ENCODE peak calls at places on chromosomes 11 and 22, in seven cellular contexts. One of them, this sample, is unnamed. For H3K4me1, the result is how much of the 10 kb centered on the place peaks cover.

GRCh38 chr11:36702330-36703054 is 104.5 kb upstream of the RAG2 start:
- DNase-seq in mammary epithelial cell: peak
- DNase-seq in cardiac muscle cell: peak
- DNase-seq in CD8-positive, alpha-beta memory T cell: no peak
- DNase-seq in PC-9: peak
- DNase-seq in HCT116: peak
- DNase-seq in effector memory CD4-positive, alpha-beta T cell: no peak
- DNase-seq in this sample: peak

GRCh38 chr11:6825333-6825744 is 20.1 kb upstream of the OR10A5 start:
- DNase-seq in CD8-positive, alpha-beta memory T cell: no peak
- DNase-seq in HCT116: no peak
- DNase-seq in effector memory CD4-positive, alpha-beta T cell: no peak
- DNase-seq in PC-9: no peak
- DNase-seq in cardiac muscle cell: no peak
- DNase-seq in mammary epithelial cell: peak
- DNase-seq in this sample: no peak

GRCh38 chr22:37344735-37345462 is 62.6 kb downstream of the CYTH4 start:
- DNase-seq in mammary epithelial cell: no peak
- DNase-seq in PC-9: no peak
- DNase-seq in CD8-positive, alpha-beta memory T cell: no peak
- DNase-seq in HCT116: no peak
- DNase-seq in effector memory CD4-positive, alpha-beta T cell: no peak
- DNase-seq in cardiac muscle cell: no peak
- DNase-seq in this sample: no peak

GRCh38 chr11:85758026-85758425 is 52.9 kb downstream of the SYTL2 start:
- DNase-seq in cardiac muscle cell: no peak
- DNase-seq in effector memory CD4-positive, alpha-beta T cell: no peak
- DNase-seq in PC-9: no peak
- DNase-seq in CD8-positive, alpha-beta memory T cell: no peak
- DNase-seq in HCT116: no peak
- DNase-seq in mammary epithelial cell: no peak
- DNase-seq in this sample: no peak

GRCh38 chr11:27237641-27238040 is 125.4 kb downstream of the CCDC34 start:
- DNase-seq in cardiac muscle cell: no peak
- DNase-seq in CD8-positive, alpha-beta memory T cell: no peak
- DNase-seq in effector memory CD4-positive, alpha-beta T cell: no peak
- DNase-seq in PC-9: no peak
- DNase-seq in HCT116: no peak
- DNase-seq in mammary epithelial cell: no peak
- DNase-seq in this sample: no peak

GRCh38 chr22:43572710-43573109 is 160.9 kb downstream of the MPPED1 start:
- DNase-seq in HCT116: no peak
- DNase-seq in cardiac muscle cell: no peak
- DNase-seq in CD8-positive, alpha-beta memory T cell: no peak
- DNase-seq in effector memory CD4-positive, alpha-beta T cell: no peak
- DNase-seq in mammary epithelial cell: no peak
- DNase-seq in PC-9: no peak
- DNase-seq in this sample: no peak

GRCh38 chr11:61671527-61671926 is 8.7 kb upstream of the DAGLA start:
- DNase-seq in HCT116: no peak
- DNase-seq in PC-9: peak
- DNase-seq in CD8-positive, alpha-beta memory T cell: no peak
- DNase-seq in effector memory CD4-positive, alpha-beta T cell: no peak
- DNase-seq in cardiac muscle cell: peak
- DNase-seq in mammary epithelial cell: no peak
- DNase-seq in this sample: no peak

GRCh38 chr11:112961751-112962747 is 829 bp downstream of the NCAM1 start:
- DNase-seq in CD8-positive, alpha-beta memory T cell: peak
- DNase-seq in cardiac muscle cell: peak
- DNase-seq in mammary epithelial cell: no peak
- DNase-seq in PC-9: no peak
- DNase-seq in HCT116: no peak
- DNase-seq in effector memory CD4-positive, alpha-beta T cell: no peak
- DNase-seq in this sample: peak

GRCh38 chr11:45921561-45922424 is 663 bp upstream of the LARGE2 start:
- DNase-seq in effector memory CD4-positive, alpha-beta T cell: no peak
- DNase-seq in CD8-positive, alpha-beta memory T cell: no peak
- DNase-seq in mammary epithelial cell: no peak
- DNase-seq in cardiac muscle cell: peak
- DNase-seq in PC-9: peak
- DNase-seq in HCT116: no peak
- DNase-seq in this sample: no peak

GRCh38 chr22:46149493-46149997 is 781 bp upstream of the PPARA start:
- DNase-seq in effector memory CD4-positive, alpha-beta T cell: peak
- DNase-seq in PC-9: no peak
- DNase-seq in CD8-positive, alpha-beta memory T cell: no peak
- DNase-seq in cardiac muscle cell: peak
- DNase-seq in mammary epithelial cell: no peak
- DNase-seq in HCT116: no peak
- DNase-seq in this sample: peak

GRCh38 chr11:3043315-3043871 is 13.8 kb downstream of the CARS1 start:
- DNase-seq in PC-9: no peak
- DNase-seq in effector memory CD4-positive, alpha-beta T cell: no peak
- DNase-seq in CD8-positive, alpha-beta memory T cell: no peak
- DNase-seq in cardiac muscle cell: no peak
- DNase-seq in HCT116: no peak
- DNase-seq in mammary epithelial cell: no peak
- DNase-seq in this sample: no peak

GRCh38 chr22:30948930-30949342 is 19.6 kb downstream of the MORC2 start:
- DNase-seq in PC-9: no peak
- DNase-seq in effector memory CD4-positive, alpha-beta T cell: no peak
- DNase-seq in HCT116: no peak
- DNase-seq in cardiac muscle cell: no peak
- DNase-seq in mammary epithelial cell: peak
- DNase-seq in CD8-positive, alpha-beta memory T cell: no peak
- DNase-seq in this sample: no peak

GRCh38 chr11:34466802-34467488 is 28.2 kb downstream of the CAT start:
- DNase-seq in CD8-positive, alpha-beta memory T cell: no peak
- DNase-seq in effector memory CD4-positive, alpha-beta T cell: no peak
- DNase-seq in PC-9: no peak
- DNase-seq in mammary epithelial cell: no peak
- DNase-seq in HCT116: no peak
- DNase-seq in cardiac muscle cell: no peak
- DNase-seq in this sample: no peak

GRCh38 chr11:24844406-24844805 is 347.6 kb downstream of the LUZP2 start:
- DNase-seq in HCT116: no peak
- DNase-seq in PC-9: no peak
- DNase-seq in mammary epithelial cell: no peak
- DNase-seq in effector memory CD4-positive, alpha-beta T cell: no peak
- DNase-seq in cardiac muscle cell: no peak
- DNase-seq in CD8-positive, alpha-beta memory T cell: no peak
- DNase-seq in this sample: no peak

GRCh38 chr11:48093323-48093722 is 113.0 kb downstream of the PTPRJ start:
- DNase-seq in effector memory CD4-positive, alpha-beta T cell: no peak
- DNase-seq in mammary epithelial cell: no peak
- DNase-seq in HCT116: no peak
- DNase-seq in cardiac muscle cell: no peak
- DNase-seq in CD8-positive, alpha-beta memory T cell: no peak
- DNase-seq in PC-9: no peak
- DNase-seq in this sample: no peak
- H3K4me1 ChIP-seq in effector memory CD4-positive, alpha-beta T cell: under half
- H3K4me1 ChIP-seq in mammary epithelial cell: under half
- H3K4me1 ChIP-seq in HCT116: under half
- H3K4me1 ChIP-seq in cardiac muscle cell: under half
- H3K4me1 ChIP-seq in CD8-positive, alpha-beta memory T cell: under half
- H3K4me1 ChIP-seq in PC-9: under half
- H3K4me1 ChIP-seq in this sample: under half

GRCh38 chr11:108121274-108122155 is at the start of gene ACAT1:
- DNase-seq in CD8-positive, alpha-beta memory T cell: peak
- DNase-seq in PC-9: peak
- DNase-seq in HCT116: peak
- DNase-seq in cardiac muscle cell: peak
- DNase-seq in mammary epithelial cell: peak
- DNase-seq in effector memory CD4-positive, alpha-beta T cell: peak
- DNase-seq in this sample: peak

GRCh38 chr11:108122166-108122628 is 830 bp downstream of the ACAT1 start:
- DNase-seq in cardiac muscle cell: no peak
- DNase-seq in effector memory CD4-positive, alpha-beta T cell: no peak
- DNase-seq in CD8-positive, alpha-beta memory T cell: no peak
- DNase-seq in mammary epithelial cell: no peak
- DNase-seq in PC-9: no peak
- DNase-seq in HCT116: no peak
- DNase-seq in this sample: no peak

GRCh38 chr11:108128772-108129171 is 7.4 kb downstream of the ACAT1 start:
- DNase-seq in PC-9: no peak
- DNase-seq in effector memory CD4-positive, alpha-beta T cell: no peak
- DNase-seq in CD8-positive, alpha-beta memory T cell: no peak
- DNase-seq in HCT116: no peak
- DNase-seq in cardiac muscle cell: no peak
- DNase-seq in mammary epithelial cell: no peak
- DNase-seq in this sample: no peak

DNA sequence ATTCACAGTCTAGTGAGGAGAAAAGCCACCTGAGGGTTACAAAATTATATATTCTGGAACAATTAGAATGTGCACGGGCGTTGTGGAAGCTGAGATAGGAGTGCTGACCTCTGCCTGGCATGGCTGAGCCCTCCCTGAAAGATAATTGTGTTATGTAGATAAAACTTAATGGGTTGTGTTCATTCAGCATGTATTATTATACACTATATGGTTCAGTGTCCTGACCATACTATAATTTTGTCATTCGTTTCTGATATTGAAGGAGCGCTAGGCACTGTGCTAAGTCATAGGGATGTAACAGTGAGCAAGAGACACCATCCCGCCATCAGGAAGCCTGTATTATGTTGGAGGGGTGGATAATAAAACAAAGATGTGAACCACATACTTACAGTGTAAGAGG is 3.8 kb downstream of the ACAT1 start:
- DNase-seq in HCT116: no peak
- DNase-seq in PC-9: no peak
- DNase-seq in effector memory CD4-positive, alpha-beta T cell: no peak
- DNase-seq in cardiac muscle cell: no peak
- DNase-seq in mammary epithelial cell: no peak
- DNase-seq in CD8-positive, alpha-beta memory T cell: no peak
- DNase-seq in this sample: no peak
- H3K4me3 ChIP-seq in HCT116: no peak
- H3K4me3 ChIP-seq in PC-9: no peak
- H3K4me3 ChIP-seq in effector memory CD4-positive, alpha-beta T cell: no peak
- H3K4me3 ChIP-seq in cardiac muscle cell: no peak
- H3K4me3 ChIP-seq in mammary epithelial cell: no peak
- H3K4me3 ChIP-seq in CD8-positive, alpha-beta memory T cell: no peak
- H3K4me3 ChIP-seq in this sample: no peak

GRCh38 chr11:1407668-1408067 is 17.9 kb downstream of the BRSK2 start:
- DNase-seq in PC-9: no peak
- DNase-seq in cardiac muscle cell: no peak
- DNase-seq in HCT116: no peak
- DNase-seq in effector memory CD4-positive, alpha-beta T cell: no peak
- DNase-seq in CD8-positive, alpha-beta memory T cell: no peak
- DNase-seq in mammary epithelial cell: no peak
- DNase-seq in this sample: no peak

GRCh38 chr11:1403721-1404460 is 14.2 kb downstream of the BRSK2 start:
- DNase-seq in cardiac muscle cell: no peak
- DNase-seq in effector memory CD4-positive, alpha-beta T cell: no peak
- DNase-seq in mammary epithelial cell: no peak
- DNase-seq in HCT116: no peak
- DNase-seq in PC-9: no peak
- DNase-seq in CD8-positive, alpha-beta memory T cell: no peak
- DNase-seq in this sample: no peak

GRCh38 chr11:1404461-1405185 is 14.9 kb downstream of the BRSK2 start:
- DNase-seq in HCT116: no peak
- DNase-seq in cardiac muscle cell: no peak
- DNase-seq in mammary epithelial cell: no peak
- DNase-seq in PC-9: no peak
- DNase-seq in CD8-positive, alpha-beta memory T cell: no peak
- DNase-seq in effector memory CD4-positive, alpha-beta T cell: no peak
- DNase-seq in this sample: no peak

GRCh38 chr11:1406571-1407485 is 17.1 kb downstream of the BRSK2 start:
- DNase-seq in mammary epithelial cell: no peak
- DNase-seq in CD8-positive, alpha-beta memory T cell: no peak
- DNase-seq in HCT116: no peak
- DNase-seq in cardiac muscle cell: no peak
- DNase-seq in PC-9: no peak
- DNase-seq in effector memory CD4-positive, alpha-beta T cell: no peak
- DNase-seq in this sample: no peak

GRCh38 chr11:1405186-1406020 is 15.7 kb downstream of the BRSK2 start:
- DNase-seq in CD8-positive, alpha-beta memory T cell: no peak
- DNase-seq in mammary epithelial cell: no peak
- DNase-seq in effector memory CD4-positive, alpha-beta T cell: no peak
- DNase-seq in cardiac muscle cell: no peak
- DNase-seq in PC-9: no peak
- DNase-seq in HCT116: no peak
- DNase-seq in this sample: no peak
- H3K27ac ChIP-seq in CD8-positive, alpha-beta memory T cell: no peak
- H3K27ac ChIP-seq in mammary epithelial cell: no peak
- H3K27ac ChIP-seq in effector memory CD4-positive, alpha-beta T cell: no peak
- H3K27ac ChIP-seq in cardiac muscle cell: no peak
- H3K27ac ChIP-seq in PC-9: no peak
- H3K27ac ChIP-seq in HCT116: no peak
- H3K27ac ChIP-seq in this sample: no peak

DNA sequence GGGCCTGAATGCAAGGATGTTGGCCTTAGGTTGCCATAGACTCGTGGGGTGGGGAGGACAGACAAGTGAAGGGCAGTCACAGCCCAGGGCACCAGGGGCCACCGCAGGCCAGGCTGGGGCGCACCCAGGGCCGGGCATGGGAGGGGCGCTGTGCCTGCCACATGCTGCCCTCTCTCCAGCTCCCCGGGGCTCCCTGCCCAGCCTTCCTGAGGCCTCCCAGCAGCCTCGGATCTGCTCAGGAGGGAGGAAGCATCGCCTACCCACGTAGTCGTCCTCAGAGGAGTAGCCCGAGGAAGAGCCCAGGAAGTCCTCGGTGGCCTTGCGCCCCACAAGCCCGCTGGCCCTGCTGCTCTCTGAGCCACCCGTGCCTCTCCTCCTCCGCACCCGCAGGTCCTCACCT is 5.2 kb downstream of the SUN2 start:
- DNase-seq in effector memory CD4-positive, alpha-beta T cell: no peak
- DNase-seq in CD8-positive, alpha-beta memory T cell: no peak
- DNase-seq in cardiac muscle cell: no peak
- DNase-seq in PC-9: no peak
- DNase-seq in HCT116: no peak
- DNase-seq in mammary epithelial cell: no peak
- DNase-seq in this sample: no peak
- H3K4me1 ChIP-seq in effector memory CD4-positive, alpha-beta T cell: under half
- H3K4me1 ChIP-seq in CD8-positive, alpha-beta memory T cell: half or more
- H3K4me1 ChIP-seq in cardiac muscle cell: under half
- H3K4me1 ChIP-seq in PC-9: under half
- H3K4me1 ChIP-seq in HCT116: under half
- H3K4me1 ChIP-seq in mammary epithelial cell: under half
- H3K4me1 ChIP-seq in this sample: under half

GRCh38 chr11:128904872-128905344 is 13.8 kb downstream of the KCNJ5 start:
- DNase-seq in HCT116: no peak
- DNase-seq in effector memory CD4-positive, alpha-beta T cell: no peak
- DNase-seq in CD8-positive, alpha-beta memory T cell: no peak
- DNase-seq in mammary epithelial cell: peak
- DNase-seq in PC-9: no peak
- DNase-seq in cardiac muscle cell: peak
- DNase-seq in this sample: peak
- H3K4me3 ChIP-seq in HCT116: peak
- H3K4me3 ChIP-seq in effector memory CD4-positive, alpha-beta T cell: peak
- H3K4me3 ChIP-seq in CD8-positive, alpha-beta memory T cell: peak
- H3K4me3 ChIP-seq in mammary epithelial cell: peak
- H3K4me3 ChIP-seq in PC-9: peak
- H3K4me3 ChIP-seq in cardiac muscle cell: peak
- H3K4me3 ChIP-seq in this sample: peak

DNA sequence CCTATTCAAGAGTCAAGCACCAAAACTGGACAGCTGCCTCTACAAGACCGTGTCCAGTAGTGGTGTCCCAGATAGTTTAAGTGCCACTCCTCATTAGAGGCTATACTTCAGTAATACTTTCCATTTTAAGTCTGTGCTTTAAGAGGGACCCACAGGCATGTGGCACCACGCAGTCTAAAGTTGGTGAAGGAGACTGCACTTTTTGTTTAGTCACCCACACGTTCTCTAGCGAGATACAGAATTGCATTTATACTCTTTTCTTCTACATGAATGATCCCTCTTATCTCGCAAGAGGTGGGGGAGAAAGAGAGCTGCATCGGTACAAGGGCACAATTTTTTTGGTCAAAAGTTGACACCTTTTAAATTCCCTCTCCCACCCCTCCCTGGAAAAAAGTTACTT is 41.5 kb downstream of the DDX6 start:
- DNase-seq in effector memory CD4-positive, alpha-beta T cell: no peak
- DNase-seq in mammary epithelial cell: no peak
- DNase-seq in CD8-positive, alpha-beta memory T cell: no peak
- DNase-seq in cardiac muscle cell: peak
- DNase-seq in PC-9: no peak
- DNase-seq in HCT116: no peak
- DNase-seq in this sample: no peak
- H3K27ac ChIP-seq in effector memory CD4-positive, alpha-beta T cell: no peak
- H3K27ac ChIP-seq in mammary epithelial cell: no peak
- H3K27ac ChIP-seq in CD8-positive, alpha-beta memory T cell: no peak
- H3K27ac ChIP-seq in cardiac muscle cell: peak
- H3K27ac ChIP-seq in PC-9: no peak
- H3K27ac ChIP-seq in HCT116: no peak
- H3K27ac ChIP-seq in this sample: no peak